ENCODE peak calls at places on chromosomes 11 and 22, in eight cellular contexts. W, M, X, Q, T, O, B and R are unnamed samples.

GRCh38 chr22:38841211-38841610 is 2.6 kb downstream of the NPTXR start:
- DNase-seq in W (no peak), M (no peak), X (no peak), Q (no peak), T (no peak), O (no peak), B (no peak), R (no peak)

GRCh38 chr11:64850979-64851567 is 6.6 kb upstream of the CDC42BPG start:
- DNase-seq in W (no peak), M (no peak), X (peak), Q (no peak), T (no peak), O (peak), B (no peak), R (no peak)

GRCh38 chr11:36702330-36703054 is 104.5 kb upstream of the RAG2 start:
- DNase-seq in W (peak), M (no peak), X (no peak), Q (peak), T (peak), O (peak), B (peak), R (peak)

GRCh38 chr11:36818410-36818809 is 220.4 kb upstream of the RAG2 start:
- DNase-seq in W (no peak), M (no peak), X (no peak), Q (no peak), T (peak), O (peak), B (peak), R (no peak)

GRCh38 chr11:10441652-10442503 is 13.2 kb upstream of the AMPD3 start:
- DNase-seq in W (no peak), M (no peak), X (no peak), Q (no peak), T (no peak), O (no peak), B (no peak), R (no peak)

GRCh38 chr11:107102692-107103463 is 84.6 kb upstream of the GUCY1A2 start:
- DNase-seq in W (no peak), M (no peak), X (no peak), Q (no peak), T (no peak), O (no peak), B (no peak), R (no peak)

GRCh38 chr22:19942071-19942885 is 660 bp upstream of the TXNRD2 start:
- DNase-seq in W (no peak), M (no peak), X (peak), Q (peak), T (no peak), O (peak), B (peak), R (peak)

GRCh38 chr22:26322179-26322905 is 106.7 kb upstream of the ASPHD2 start:
- DNase-seq in W (no peak), M (no peak), X (no peak), Q (peak), T (no peak), O (peak), B (peak), R (peak)

GRCh38 chr22:20781272-20781990 is 7.5 kb downstream of the SERPIND1 start:
- DNase-seq in W (no peak), M (no peak), X (no peak), Q (peak), T (no peak), O (peak), B (no peak), R (peak)

GRCh38 chr11:3222941-3223905 is 4.6 kb upstream of the MRGPRG start:
- DNase-seq in W (no peak), M (no peak), X (no peak), Q (no peak), T (no peak), O (no peak), B (no peak), R (no peak)

GRCh38 chr22:49210606-49211005 is 617.1 kb downstream of the BRD1 start:
- DNase-seq in W (no peak), M (no peak), X (peak), Q (no peak), T (no peak), O (no peak), B (no peak), R (no peak)

GRCh38 chr11:79296113-79296512 is 144.7 kb downstream of the TENM4 start:
- DNase-seq in W (no peak), M (no peak), X (no peak), Q (no peak), T (no peak), O (no peak), B (no peak), R (no peak)

GRCh38 chr22:32558681-32559355 is 84.2 kb downstream of the FBXO7 start:
- DNase-seq in W (no peak), M (peak), X (peak), Q (peak), T (no peak), O (peak), B (peak), R (peak)

GRCh38 chr22:45686004-45686403 is 14.4 kb downstream of the ATXN10 start:
- DNase-seq in W (no peak), M (no peak), X (no peak), Q (peak), T (no peak), O (peak), B (peak), R (peak)

GRCh38 chr11:125155767-125156166 is 8.8 kb upstream of the PKNOX2 start:
- DNase-seq in W (no peak), M (no peak), X (no peak), Q (no peak), T (no peak), O (no peak), B (no peak), R (no peak)

GRCh38 chr11:119756169-119756568 is 27.2 kb upstream of the NECTIN1 start:
- DNase-seq in W (no peak), M (no peak), X (no peak), Q (no peak), T (no peak), O (no peak), B (no peak), R (no peak)

GRCh38 chr11:121134758-121135312 is 33.8 kb downstream of the TECTA start:
- DNase-seq in W (no peak), M (no peak), X (no peak), Q (no peak), T (no peak), O (no peak), B (no peak), R (no peak)
- H3K4me3 ChIP-seq in W (no peak), M (no peak), X (no peak), Q (no peak), T (no peak), O (no peak), B (no peak), R (no peak)

GRCh38 chr11:74311352-74311926 is at the start of gene P4HA3:
- DNase-seq in W (peak), M (peak), X (peak), Q (peak), T (peak), O (peak), B (peak), R (peak)

GRCh38 chr11:74312321-74312720 is 881 bp upstream of the P4HA3 start:
- DNase-seq in W (no peak), M (no peak), X (no peak), Q (no peak), T (no peak), O (no peak), B (no peak), R (no peak)

GRCh38 chr11:74307409-74307808 is 4.0 kb downstream of the P4HA3 start:
- DNase-seq in W (peak), M (no peak), X (no peak), Q (peak), T (no peak), O (peak), B (peak), R (peak)

GRCh38 chr11:74306440-74307175 is 4.8 kb downstream of the P4HA3 start:
- DNase-seq in W (no peak), M (no peak), X (no peak), Q (no peak), T (no peak), O (no peak), B (peak), R (no peak)

GRCh38 chr11:74310857-74311256 is 583 bp downstream of the P4HA3 start:
- DNase-seq in W (no peak), M (no peak), X (no peak), Q (no peak), T (no peak), O (no peak), B (no peak), R (no peak)
- H3K4me3 ChIP-seq in W (peak), M (peak), X (peak), Q (peak), T (peak), O (peak), B (peak), R (peak)

DNA sequence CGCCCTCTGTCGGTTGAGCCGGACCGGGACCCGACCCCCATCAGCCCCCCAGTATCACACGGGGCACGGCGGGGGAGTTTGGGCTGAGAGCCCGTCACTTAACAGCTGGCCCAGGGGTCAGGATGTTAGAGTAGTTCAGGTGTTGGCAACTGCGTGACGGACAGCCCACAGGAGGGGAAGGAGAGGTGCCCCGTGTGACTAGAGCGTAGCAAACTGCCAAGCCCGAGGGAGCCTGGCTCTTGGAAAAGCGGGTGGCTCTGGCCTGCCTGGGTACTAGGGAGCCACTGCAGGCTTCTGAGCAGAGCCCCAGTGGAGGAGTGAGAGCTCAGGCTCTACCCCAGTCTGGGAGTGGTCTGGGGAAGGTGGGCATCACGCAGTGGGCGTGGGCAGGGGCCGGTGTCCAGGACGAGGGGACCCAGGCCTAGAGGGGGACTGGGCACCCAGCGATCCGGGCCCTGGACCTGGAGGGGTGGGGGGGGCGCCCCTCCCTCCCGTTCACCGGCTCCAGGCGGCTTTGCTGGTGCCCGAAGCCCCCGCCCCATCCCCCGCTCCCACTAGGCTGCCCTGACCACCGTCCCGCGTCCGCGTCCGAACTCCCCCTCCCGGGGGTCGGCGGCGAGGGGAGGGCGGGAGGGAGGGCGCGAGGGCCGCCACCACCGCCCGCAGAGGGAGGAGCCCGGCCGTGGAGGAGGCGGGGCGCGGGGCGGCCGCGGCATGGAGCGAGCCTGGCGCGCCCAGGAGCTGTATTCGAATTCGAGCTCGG is 24.4 kb downstream of the SHANK3 start:
- DNase-seq in W (peak), M (no peak), X (peak), Q (no peak), T (peak), O (peak), B (no peak), R (peak)
- H3K4me3 ChIP-seq in W (peak), M (peak), X (peak), Q (peak), T (peak), O (peak), B (peak), R (peak)

DNA sequence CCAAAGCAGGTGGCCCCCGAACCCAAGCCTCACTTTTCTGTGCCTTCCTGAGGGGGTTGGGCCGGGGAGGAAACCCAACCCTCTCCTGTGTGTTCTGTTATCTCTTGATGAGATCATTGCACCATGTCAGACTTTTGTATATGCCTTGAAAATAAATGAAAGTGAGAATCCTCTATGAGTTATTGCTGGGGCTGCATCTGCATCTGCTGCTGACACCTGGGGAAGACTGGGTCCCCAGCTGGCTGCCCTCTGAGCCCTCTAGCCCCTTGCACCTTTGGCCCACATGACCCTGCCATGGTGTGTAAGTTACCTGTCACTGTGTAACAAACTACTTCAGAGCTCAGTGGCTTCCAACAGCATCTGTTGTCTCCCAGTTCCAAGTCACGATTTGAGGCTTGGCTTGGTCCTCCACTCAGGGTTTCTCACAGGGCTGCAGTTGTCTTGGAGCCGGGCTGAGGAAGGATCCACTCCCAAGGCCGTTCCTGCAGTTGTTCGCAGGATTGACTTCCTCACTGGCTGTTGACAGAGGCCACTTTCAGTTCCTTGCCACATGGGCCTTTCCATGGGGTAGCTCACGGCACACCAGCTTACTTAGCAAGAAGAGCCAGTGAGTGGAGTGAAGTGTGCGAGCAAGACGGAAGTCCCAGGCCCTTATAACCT is 13.5 kb upstream of the UVRAG start:
- DNase-seq in W (no peak), M (no peak), X (peak), Q (no peak), T (no peak), O (no peak), B (no peak), R (no peak)
- H3K4me3 ChIP-seq in W (no peak), M (no peak), X (no peak), Q (no peak), T (no peak), O (no peak), B (no peak), R (no peak)